ENCODE peak calls at places on chromosomes 11 and 22, in ten cellular contexts. One of them, this sample, is unnamed.

GRCh38 chr11:65217441-65218423 is 36.0 kb downstream of the CAPN1 start:
- DNase-seq in non-pigmented ciliary epithelial cell: no peak
- DNase-seq in NCI-H2029: no peak
- DNase-seq in NCI-H1436: no peak
- DNase-seq in activated CD4-positive, CD25-positive, alpha-beta regulatory T cell: no peak
- DNase-seq in HS-5: no peak
- DNase-seq in lower lobe of right lung: no peak
- DNase-seq in choroid plexus epithelial cell: no peak
- DNase-seq in HCEC 1CT: no peak
- DNase-seq in HEK293T: no peak
- DNase-seq in this sample: no peak

GRCh38 chr22:38034278-38034882 is 22.8 kb upstream of the PICK1 start:
- DNase-seq in non-pigmented ciliary epithelial cell: peak
- DNase-seq in NCI-H2029: no peak
- DNase-seq in NCI-H1436: peak
- DNase-seq in activated CD4-positive, CD25-positive, alpha-beta regulatory T cell: no peak
- DNase-seq in HS-5: peak
- DNase-seq in lower lobe of right lung: peak
- DNase-seq in choroid plexus epithelial cell: peak
- DNase-seq in HCEC 1CT: peak
- DNase-seq in HEK293T: peak
- DNase-seq in this sample: no peak

GRCh38 chr22:45499746-45500145 is 2.9 kb upstream of the FBLN1 start:
- DNase-seq in non-pigmented ciliary epithelial cell: no peak
- DNase-seq in NCI-H2029: no peak
- DNase-seq in NCI-H1436: no peak
- DNase-seq in activated CD4-positive, CD25-positive, alpha-beta regulatory T cell: no peak
- DNase-seq in HS-5: no peak
- DNase-seq in lower lobe of right lung: peak
- DNase-seq in choroid plexus epithelial cell: no peak
- DNase-seq in HCEC 1CT: peak
- DNase-seq in HEK293T: no peak
- DNase-seq in this sample: no peak

GRCh38 chr11:61897387-61898246 is 6.3 kb upstream of the FADS3 start:
- DNase-seq in non-pigmented ciliary epithelial cell: no peak
- DNase-seq in NCI-H2029: peak
- DNase-seq in NCI-H1436: peak
- DNase-seq in activated CD4-positive, CD25-positive, alpha-beta regulatory T cell: peak
- DNase-seq in HS-5: no peak
- DNase-seq in lower lobe of right lung: peak
- DNase-seq in choroid plexus epithelial cell: peak
- DNase-seq in HCEC 1CT: peak
- DNase-seq in HEK293T: peak
- DNase-seq in this sample: no peak

GRCh38 chr22:24155597-24156145 is 25.6 kb upstream of the SUSD2 start:
- DNase-seq in non-pigmented ciliary epithelial cell: no peak
- DNase-seq in NCI-H2029: peak
- DNase-seq in NCI-H1436: peak
- DNase-seq in activated CD4-positive, CD25-positive, alpha-beta regulatory T cell: peak
- DNase-seq in HS-5: no peak
- DNase-seq in lower lobe of right lung: peak
- DNase-seq in choroid plexus epithelial cell: peak
- DNase-seq in HCEC 1CT: peak
- DNase-seq in HEK293T: peak
- DNase-seq in this sample: no peak

GRCh38 chr11:121572581-121573059 is 119.9 kb upstream of the SORL1-AS1 start:
- DNase-seq in non-pigmented ciliary epithelial cell: no peak
- DNase-seq in NCI-H2029: no peak
- DNase-seq in NCI-H1436: no peak
- DNase-seq in activated CD4-positive, CD25-positive, alpha-beta regulatory T cell: no peak
- DNase-seq in HS-5: no peak
- DNase-seq in lower lobe of right lung: no peak
- DNase-seq in choroid plexus epithelial cell: no peak
- DNase-seq in HCEC 1CT: no peak
- DNase-seq in HEK293T: no peak
- DNase-seq in this sample: no peak

GRCh38 chr22:42336527-42337227 is 66.2 kb upstream of the TCF20 start:
- DNase-seq in non-pigmented ciliary epithelial cell: no peak
- DNase-seq in NCI-H2029: no peak
- DNase-seq in NCI-H1436: no peak
- DNase-seq in activated CD4-positive, CD25-positive, alpha-beta regulatory T cell: no peak
- DNase-seq in HS-5: no peak
- DNase-seq in lower lobe of right lung: no peak
- DNase-seq in choroid plexus epithelial cell: no peak
- DNase-seq in HCEC 1CT: no peak
- DNase-seq in HEK293T: no peak
- DNase-seq in this sample: no peak

GRCh38 chr22:39298194-39298987 is 21.0 kb downstream of the RPL3 start:
- DNase-seq in non-pigmented ciliary epithelial cell: no peak
- DNase-seq in NCI-H2029: no peak
- DNase-seq in NCI-H1436: no peak
- DNase-seq in activated CD4-positive, CD25-positive, alpha-beta regulatory T cell: no peak
- DNase-seq in HS-5: no peak
- DNase-seq in lower lobe of right lung: no peak
- DNase-seq in choroid plexus epithelial cell: no peak
- DNase-seq in HCEC 1CT: no peak
- DNase-seq in HEK293T: no peak
- DNase-seq in this sample: no peak

GRCh38 chr22:32617271-32617670 is 142.7 kb downstream of the FBXO7 start:
- DNase-seq in non-pigmented ciliary epithelial cell: no peak
- DNase-seq in NCI-H2029: no peak
- DNase-seq in NCI-H1436: no peak
- DNase-seq in activated CD4-positive, CD25-positive, alpha-beta regulatory T cell: no peak
- DNase-seq in HS-5: no peak
- DNase-seq in lower lobe of right lung: no peak
- DNase-seq in choroid plexus epithelial cell: peak
- DNase-seq in HCEC 1CT: no peak
- DNase-seq in HEK293T: no peak
- DNase-seq in this sample: no peak

GRCh38 chr22:26953380-26953807 is 296.0 kb downstream of the MIAT start:
- DNase-seq in non-pigmented ciliary epithelial cell: no peak
- DNase-seq in NCI-H2029: no peak
- DNase-seq in NCI-H1436: no peak
- DNase-seq in activated CD4-positive, CD25-positive, alpha-beta regulatory T cell: no peak
- DNase-seq in HS-5: no peak
- DNase-seq in lower lobe of right lung: no peak
- DNase-seq in choroid plexus epithelial cell: no peak
- DNase-seq in HCEC 1CT: no peak
- DNase-seq in HEK293T: no peak
- DNase-seq in this sample: no peak

GRCh38 chr11:133961890-133962289 is 5.1 kb upstream of the IGSF9B start:
- DNase-seq in non-pigmented ciliary epithelial cell: no peak
- DNase-seq in NCI-H2029: no peak
- DNase-seq in NCI-H1436: no peak
- DNase-seq in activated CD4-positive, CD25-positive, alpha-beta regulatory T cell: no peak
- DNase-seq in HS-5: no peak
- DNase-seq in lower lobe of right lung: no peak
- DNase-seq in choroid plexus epithelial cell: no peak
- DNase-seq in HCEC 1CT: no peak
- DNase-seq in HEK293T: no peak
- DNase-seq in this sample: no peak

GRCh38 chr22:46286006-46286405 is 10.7 kb upstream of the GTSE1 start:
- DNase-seq in non-pigmented ciliary epithelial cell: no peak
- DNase-seq in NCI-H2029: no peak
- DNase-seq in NCI-H1436: no peak
- DNase-seq in activated CD4-positive, CD25-positive, alpha-beta regulatory T cell: no peak
- DNase-seq in HS-5: no peak
- DNase-seq in lower lobe of right lung: no peak
- DNase-seq in choroid plexus epithelial cell: peak
- DNase-seq in HCEC 1CT: no peak
- DNase-seq in HEK293T: no peak
- DNase-seq in this sample: no peak

GRCh38 chr11:28529540-28530410 is 421.6 kb downstream of the METTL15 start:
- DNase-seq in non-pigmented ciliary epithelial cell: peak
- DNase-seq in NCI-H2029: peak
- DNase-seq in NCI-H1436: no peak
- DNase-seq in activated CD4-positive, CD25-positive, alpha-beta regulatory T cell: no peak
- DNase-seq in HS-5: peak
- DNase-seq in lower lobe of right lung: no peak
- DNase-seq in choroid plexus epithelial cell: peak
- DNase-seq in HCEC 1CT: peak
- DNase-seq in HEK293T: peak
- DNase-seq in this sample: no peak

GRCh38 chr11:73388241-73389133 is 12.3 kb downstream of the RELT start:
- DNase-seq in non-pigmented ciliary epithelial cell: no peak
- DNase-seq in NCI-H2029: no peak
- DNase-seq in NCI-H1436: no peak
- DNase-seq in activated CD4-positive, CD25-positive, alpha-beta regulatory T cell: no peak
- DNase-seq in HS-5: no peak
- DNase-seq in lower lobe of right lung: peak
- DNase-seq in choroid plexus epithelial cell: no peak
- DNase-seq in HCEC 1CT: no peak
- DNase-seq in HEK293T: no peak
- DNase-seq in this sample: peak

This sample was measured in keratinocyte.